ENCODE peak calls at places on chromosomes 13 and 19, in ten cellular contexts. D is T-cell; H is IMR-90; Z is NCI-H774; X is activated T-cell treated with anti-CD3 and anti-CD28 coated beads for 1 hour; C is SHP77; A is occipital lobe; R is cardiac muscle cell; L is stimulated activated naive CD8-positive, alpha-beta T cell treated with anti-CD3 and anti-CD28 coated beads, Interleukin-15, Interleukin-2, amounts not matched to agents 100 U/mL and 50 U/mL, for 24 hours; J is head of caudate nucleus. E is an unnamed sample.

GRCh38 chr13:38309397-38309796 is 40.3 kb upstream of the UFM1 start:
- DNase-seq in D (no peak), H (no peak), Z (no peak), X (no peak), C (no peak), A (no peak), R (no peak), L (no peak), J (no peak), E (no peak)

GRCh38 chr19:48681127-48681470 is 8.3 kb upstream of the NTN5 start:
- DNase-seq in D (no peak), H (peak), Z (no peak), X (no peak), C (no peak), A (peak), R (no peak), L (no peak), J (peak), E (peak)

GRCh38 chr19:17920527-17920926 is 12.3 kb upstream of the CCDC124 start:
- DNase-seq in D (no peak), H (no peak), Z (no peak), X (no peak), C (no peak), A (no peak), R (no peak), L (no peak), J (no peak), E (no peak)

GRCh38 chr13:24254151-24254810 is 55.1 kb upstream of the C1QTNF9 start:
- DNase-seq in D (peak), H (no peak), Z (no peak), X (peak), C (no peak), A (no peak), R (no peak), L (peak), J (peak), E (no peak)

GRCh38 chr19:22617614-22618325 is 16.4 kb upstream of the ZNF492 start:
- DNase-seq in D (no peak), H (no peak), Z (no peak), X (no peak), C (no peak), A (no peak), R (no peak), L (no peak), J (no peak), E (no peak)

GRCh38 chr19:512548-513365 is 5.5 kb downstream of the TPGS1 start:
- DNase-seq in D (peak), H (no peak), Z (no peak), X (no peak), C (peak), A (no peak), R (peak), L (no peak), J (no peak), E (no peak)

GRCh38 chr13:40275636-40276035 is 390.8 kb downstream of the FOXO1 start:
- DNase-seq in D (no peak), H (no peak), Z (no peak), X (no peak), C (no peak), A (no peak), R (no peak), L (no peak), J (no peak), E (no peak)

GRCh38 chr13:35448465-35448864 is 28.0 kb downstream of the MAB21L1 start:
- DNase-seq in D (no peak), H (no peak), Z (no peak), X (no peak), C (no peak), A (no peak), R (no peak), L (no peak), J (no peak), E (no peak)